ENCODE peak calls at places on chromosomes 5 and 9, in seven cellular contexts. Q, E, O, D, R, Y and Z are unnamed samples.

GRCh38 chr9:97598461-97599288 is 34.5 kb downstream of the TSTD2 start:
- DNase-seq in Q (peak; percentile 61), E (peak; percentile 90), O (peak; percentile 84), D (peak; percentile 93), R (peak; percentile 82), Y (peak; percentile 89), Z (peak; percentile 77)

GRCh38 chr9:113299800-113300292 is 3.3 kb downstream of the RNF183 start:
- DNase-seq in Q (no peak), E (peak; percentile 31), O (no peak), D (peak; percentile 83), R (peak; percentile 9), Y (no peak), Z (no peak)

GRCh38 chr5:9015937-9016270 is 530.0 kb downstream of the SEMA5A start:
- DNase-seq in Q (no peak), E (no peak), O (no peak), D (no peak), R (peak; percentile 32), Y (no peak), Z (no peak)

GRCh38 chr5:135491552-135492318 is 39.6 kb upstream of the TIFAB start:
- DNase-seq in Q (no peak), E (no peak), O (no peak), D (no peak), R (no peak), Y (no peak), Z (no peak)

GRCh38 chr5:74338101-74338388 is 302.5 kb downstream of the ENC1 start:
- DNase-seq in Q (no peak), E (no peak), O (no peak), D (no peak), R (no peak), Y (no peak), Z (no peak)

GRCh38 chr5:63963080-63963735 is 963 bp upstream of the HTR1A start:
- DNase-seq in Q (peak; percentile 1), E (peak; percentile 58), O (peak; percentile 79), D (peak; percentile 81), R (peak; percentile 88), Y (peak; percentile 53), Z (peak; percentile 62)

GRCh38 chr5:119398713-119399492 is 43.1 kb downstream of the TNFAIP8 start:
- DNase-seq in Q (no peak), E (no peak), O (peak; percentile 77), D (peak; percentile 69), R (peak; percentile 71), Y (no peak), Z (no peak)

GRCh38 chr5:136296846-136297245 is 68.5 kb downstream of the TRPC7 start:
- DNase-seq in Q (no peak), E (no peak), O (no peak), D (no peak), R (no peak), Y (no peak), Z (no peak)

GRCh38 chr5:73902327-73903051 is 276.5 kb downstream of the ARHGEF28 start:
- DNase-seq in Q (peak; percentile 55), E (no peak), O (peak; percentile 80), D (peak; percentile 11), R (peak; percentile 77), Y (peak; percentile 62), Z (peak; percentile 26)

GRCh38 chr5:116492016-116492623 is 82.5 kb downstream of the SEMA6A start:
- DNase-seq in Q (no peak), E (no peak), O (peak; percentile 96), D (no peak), R (peak; percentile 93), Y (no peak), Z (no peak)

GRCh38 chr5:78320461-78320860 is 26.0 kb upstream of the AP3B1 start:
- DNase-seq in Q (no peak), E (no peak), O (peak; percentile 62), D (peak; percentile 28), R (peak; percentile 64), Y (peak; percentile 34), Z (peak; percentile 85)

GRCh38 chr9:133252301-133252776 is 22.7 kb downstream of the ABO start:
- DNase-seq in Q (no peak), E (peak; percentile 22), O (no peak), D (peak; percentile 93), R (no peak), Y (no peak), Z (no peak)

GRCh38 chr9:107874591-107875374 is 385.2 kb upstream of the KLF4 start:
- DNase-seq in Q (no peak), E (no peak), O (no peak), D (no peak), R (peak; percentile 74), Y (no peak), Z (no peak)

GRCh38 chr5:75601996-75602395 is 9.3 kb upstream of the ANKDD1B start:
- DNase-seq in Q (no peak), E (no peak), O (no peak), D (no peak), R (peak; percentile 26), Y (no peak), Z (no peak)

GRCh38 chr5:71601222-71602026 is 14.3 kb downstream of the MCCC2 start:
- DNase-seq in Q (peak; percentile 20), E (peak; percentile 87), O (peak; percentile 98), D (peak; percentile 73), R (peak; percentile 95), Y (peak; percentile 93), Z (peak; percentile 63)

GRCh38 chr5:23977996-23978395 is 470.6 kb downstream of the PRDM9 start:
- DNase-seq in Q (no peak), E (peak; percentile 27), O (no peak), D (peak; percentile 15), R (peak; percentile 23), Y (peak; percentile 3), Z (peak; percentile 41)

GRCh38 chr9:34638138-34638445 is 505 bp upstream of the SIGMAR1 start:
- DNase-seq in Q (no peak), E (no peak), O (no peak), D (no peak), R (no peak), Y (no peak), Z (no peak)

GRCh38 chr9:34637356-34638137 is at the start of gene SIGMAR1:
- DNase-seq in Q (peak; percentile 61), E (peak; percentile 94), O (peak; percentile 92), D (peak; percentile 95), R (peak; percentile 96), Y (peak; percentile 96), Z (peak; percentile 97)

GRCh38 chr9:34634551-34634945 is 3.0 kb downstream of the SIGMAR1 start:
- DNase-seq in Q (no peak), E (no peak), O (no peak), D (no peak), R (no peak), Y (no peak), Z (no peak)

GRCh38 chr9:34635556-34635955 is 2.0 kb downstream of the SIGMAR1 start:
- DNase-seq in Q (no peak), E (no peak), O (no peak), D (no peak), R (no peak), Y (no peak), Z (no peak)

DNA sequence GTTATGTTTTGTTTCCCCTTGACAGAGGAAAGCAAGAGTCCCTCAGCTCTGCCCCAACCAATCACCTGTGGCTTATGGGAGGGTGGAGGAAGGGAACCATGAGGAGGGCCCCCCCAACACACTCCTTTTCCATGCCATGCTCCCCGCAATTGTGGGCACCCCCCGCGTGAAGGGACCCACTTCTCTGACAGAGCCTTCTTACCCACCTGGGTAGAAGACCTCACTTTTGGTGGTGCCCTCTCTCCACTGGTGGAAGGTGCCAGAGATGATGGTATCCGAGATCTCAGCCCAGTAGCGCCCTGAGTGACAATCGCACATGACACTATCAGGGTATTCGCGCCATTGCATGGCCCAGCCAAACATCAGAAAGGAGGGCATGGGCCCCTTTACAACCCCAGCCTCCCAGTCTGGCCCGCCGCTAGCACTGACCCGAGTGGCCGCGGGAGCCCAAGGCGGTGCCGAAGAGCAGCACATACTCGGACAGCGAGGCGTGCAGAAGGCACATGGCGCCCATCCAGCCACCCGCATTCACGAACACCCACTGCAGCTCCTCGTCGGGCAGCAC is 714 bp downstream of the SIGMAR1 start:
- DNase-seq in Q (no peak), E (peak; percentile 65), O (peak; percentile 38), D (no peak), R (no peak), Y (peak; percentile 25), Z (no peak)
- H3K4me3 ChIP-seq in Q (peak overlapping the region; percentile 72), E (no peak overlapping the region), O (peak overlapping the region; percentile 77), D (peak overlapping the region; percentile 38), R (peak overlapping the region; percentile 79), Y (peak overlapping the region; percentile 62), Z (peak overlapping the region; percentile 66)

GRCh38 chr5:14810941-14811573 is 60.5 kb downstream of the ANKH start:
- DNase-seq in Q (no peak), E (no peak), O (no peak), D (no peak), R (no peak), Y (no peak), Z (no peak)

GRCh38 chr5:14810282-14810681 is 61.3 kb downstream of the ANKH start:
- DNase-seq in Q (no peak), E (no peak), O (no peak), D (no peak), R (no peak), Y (peak; percentile 9), Z (no peak)

GRCh38 chr5:14806452-14806851 is 65.1 kb downstream of the ANKH start:
- DNase-seq in Q (no peak), E (peak; percentile 58), O (peak; percentile 95), D (peak; percentile 15), R (peak; percentile 59), Y (no peak), Z (no peak)

GRCh38 chr5:14809369-14810144 is 62.0 kb downstream of the ANKH start:
- DNase-seq in Q (peak; percentile 88), E (peak; percentile 61), O (peak; percentile 85), D (peak; percentile 55), R (peak; percentile 97), Y (peak; percentile 93), Z (no peak)

DNA sequence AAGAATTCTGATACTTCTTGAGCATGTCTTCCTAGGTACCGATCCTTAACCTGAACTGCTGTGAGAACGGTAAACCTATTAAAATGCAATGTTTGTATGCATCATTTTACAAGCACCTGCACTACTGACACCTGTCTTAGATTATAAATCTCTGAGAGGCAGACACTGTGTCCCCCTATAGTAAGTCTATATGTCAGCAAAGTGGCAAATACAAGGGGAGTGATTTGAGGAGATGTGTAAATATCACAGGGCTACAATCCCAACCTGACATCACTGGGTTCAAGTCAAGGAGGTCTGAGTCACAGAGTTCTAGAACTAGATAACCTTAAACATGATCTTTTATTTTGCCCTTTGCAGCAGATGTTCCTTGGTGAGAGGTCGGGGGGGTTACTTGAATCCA is 64.1 kb downstream of the ANKH start:
- DNase-seq in Q (no peak), E (no peak), O (no peak), D (no peak), R (no peak), Y (no peak), Z (no peak)
- H3K36me3 ChIP-seq in Q (no peaks in the 10 kb centered on the region), E (no peaks in the 10 kb centered on the region), O (no peaks in the 10 kb centered on the region), D (no peaks in the 10 kb centered on the region), R (no peaks in the 10 kb centered on the region), Y (peaks cover 6% of the 10 kb centered on the region), Z (no peaks in the 10 kb centered on the region)

DNA sequence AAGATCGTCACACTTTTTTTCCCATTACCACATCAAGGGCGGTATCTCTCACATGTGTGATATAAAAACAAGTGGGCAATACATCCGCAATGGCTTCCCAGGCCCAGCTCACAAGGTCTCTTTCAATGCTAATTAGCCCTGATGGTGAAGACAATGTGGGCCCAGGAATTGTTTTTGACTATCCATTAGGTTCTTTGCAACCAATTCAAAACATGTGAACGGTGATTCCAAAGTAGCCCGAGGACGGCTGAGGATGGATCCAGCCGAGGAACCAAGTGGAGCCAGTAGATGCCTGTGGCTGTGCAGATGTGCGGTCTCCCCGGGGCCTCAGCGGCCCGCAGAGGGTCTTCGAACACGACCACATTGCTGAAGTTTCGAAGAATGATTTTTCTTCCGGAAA is 603.8 kb downstream of the IRX1 start:
- DNase-seq in Q (no peak), E (no peak), O (no peak), D (no peak), R (no peak), Y (no peak), Z (no peak)
- H3K4me3 ChIP-seq in Q (no peak overlapping the region), E (no peak overlapping the region), O (no peak overlapping the region), D (no peak overlapping the region), R (no peak overlapping the region), Y (no peak overlapping the region), Z (no peak overlapping the region)

GRCh38 chr5:67451640-67452279 is 255.2 kb upstream of the CD180 start:
- DNase-seq in Q (no peak), E (no peak), O (peak; percentile 40), D (no peak), R (no peak), Y (no peak), Z (no peak)
- H3K36me3 ChIP-seq in Q (no peaks in the 10 kb centered on the region), E (no peaks in the 10 kb centered on the region), O (no peaks in the 10 kb centered on the region), D (no peaks in the 10 kb centered on the region), R (no peaks in the 10 kb centered on the region), Y (no peaks in the 10 kb centered on the region), Z (no peaks in the 10 kb centered on the region)